ENCODE peak calls at places on chromosomes 7 and 10, in seven cellular contexts. L, H, O, M, V, X and P are unnamed samples.

GRCh38 chr7:49324707-49325106 is 400.4 kb downstream of the CDC14C start:
- DNase-seq in L (peak; percentile 14), V (no peak), H (no peak), O (no peak), M (no peak), X (peak; percentile 48), P (no peak)

GRCh38 chr10:67670401-67670800 is 25.6 kb downstream of the CTNNA3 start:
- DNase-seq in V (no peak), H (no peak), L (no peak), O (no peak), X (peak; percentile 50), M (no peak), P (no peak)

GRCh38 chr10:84818956-84819355 is 490.6 kb downstream of the CCSER2 start:
- DNase-seq in L (no peak), X (no peak), V (no peak), H (no peak), O (no peak), M (no peak), P (no peak)

GRCh38 chr7:31979690-31980330 is 90.4 kb downstream of the PDE1C start:
- DNase-seq in M (no peak), V (no peak), H (no peak), L (no peak), X (no peak), O (no peak), P (no peak)

GRCh38 chr7:99386584-99387238 is 12.2 kb downstream of the ARPC1B start:
- DNase-seq in M (peak; percentile 38), O (no peak), H (no peak), X (peak; percentile 48), L (no peak), V (peak; percentile 51), P (peak; percentile 59)

GRCh38 chr10:24041030-24041429 is 167.9 kb upstream of the KIAA1217 start:
- DNase-seq in X (no peak), L (no peak), M (no peak), V (no peak), H (no peak), O (no peak), P (no peak)

GRCh38 chr7:28358423-28358868 is 53.9 kb upstream of the CREB5 start:
- DNase-seq in V (peak; percentile 99), O (peak; percentile 59), H (no peak), M (no peak), L (no peak), X (peak; percentile 93), P (peak; percentile 96)

GRCh38 chr10:51642591-51642990 is 56.8 kb downstream of the CSTF2T start:
- DNase-seq in M (no peak), V (no peak), X (no peak), L (no peak), H (no peak), O (no peak), P (no peak)

GRCh38 chr7:29840701-29841100 is 34.4 kb downstream of the WIPF3 start:
- DNase-seq in O (no peak), L (no peak), H (no peak), X (no peak), V (no peak), M (no peak), P (no peak)

GRCh38 chr7:139737221-139738100 is 40.3 kb downstream of the HIPK2 start:
- DNase-seq in H (no peak), O (no peak), M (no peak), X (no peak), V (no peak), L (no peak), P (peak; percentile 61)

GRCh38 chr10:2556883-2557282 is 510.5 kb upstream of the PFKP start:
- DNase-seq in V (no peak), X (no peak), H (no peak), O (no peak), L (no peak), M (no peak), P (no peak)

GRCh38 chr10:77856566-77856965 is 70.0 kb downstream of the DLG5 start:
- DNase-seq in L (no peak), H (no peak), O (no peak), X (no peak), V (no peak), M (no peak), P (no peak)

GRCh38 chr10:77959384-77959783 is 32.8 kb upstream of the DLG5 start:
- DNase-seq in H (no peak), O (no peak), V (no peak), X (no peak), M (no peak), L (no peak), P (no peak)

GRCh38 chr7:1992554-1992953 is 240.2 kb downstream of the MAD1L1 start:
- DNase-seq in X (no peak), M (no peak), L (no peak), H (no peak), O (no peak), V (no peak), P (no peak)

GRCh38 chr10:61078542-61078941 is 134.6 kb upstream of the RHOBTB1 start:
- DNase-seq in H (no peak), O (no peak), L (no peak), V (peak; percentile 31), M (no peak), X (no peak), P (peak; percentile 30)

GRCh38 chr7:87223666-87224065 is 4.1 kb upstream of the TMEM243 start:
- DNase-seq in X (peak; percentile 32), M (no peak), H (no peak), O (no peak), L (no peak), V (no peak), P (peak; percentile 52)

GRCh38 chr7:112192236-112193154 is 13.7 kb downstream of the DOCK4 start:
- DNase-seq in M (no peak), H (no peak), L (no peak), X (peak; percentile 90), O (no peak), V (peak; percentile 64), P (peak; percentile 86)

GRCh38 chr7:73613954-73614735 is 10.2 kb downstream of the MLXIPL start:
- DNase-seq in X (peak; percentile 39), O (no peak), H (no peak), L (no peak), V (no peak), M (no peak), P (no peak)

GRCh38 chr10:110459600-110459999 is 38.1 kb upstream of the DUSP5 start:
- DNase-seq in X (no peak), M (no peak), H (no peak), L (no peak), V (no peak), O (no peak), P (no peak)

GRCh38 chr10:71262027-71262426 is 49.7 kb downstream of the UNC5B start:
- DNase-seq in O (no peak), L (no peak), V (no peak), H (no peak), X (no peak), M (no peak), P (no peak)

GRCh38 chr10:74823791-74824183 is 2.6 kb upstream of the KAT6B start:
- DNase-seq in H (no peak), X (peak; percentile 95), O (no peak), L (no peak), V (no peak), M (no peak), P (no peak)

GRCh38 chr7:30476401-30477145 is 2.0 kb downstream of the NOD1 start:
- DNase-seq in M (no peak), X (no peak), H (no peak), V (no peak), O (no peak), L (no peak), P (peak; percentile 16)

GRCh38 chr7:22488643-22489462 is 11.1 kb downstream of the STEAP1B start:
- DNase-seq in O (peak; percentile 54), X (peak; percentile 86), L (peak; percentile 82), V (peak; percentile 81), M (peak; percentile 83), H (peak; percentile 87), P (peak; percentile 78)

GRCh38 chr10:101485681-101486554 is 102.1 kb downstream of the POLL start:
- DNase-seq in V (peak; percentile 70), M (no peak), X (no peak), O (no peak), H (peak; percentile 9), L (peak; percentile 77), P (peak; percentile 18)

GRCh38 chr7:118389629-118390028 is 165.1 kb downstream of the ANKRD7 start:
- DNase-seq in L (no peak), V (no peak), H (no peak), X (no peak), O (no peak), M (no peak), P (no peak)
- TF ChIP-seq EZH2 in L (no peak), V (no peak), H (no peak), X (no peak), O (no peak), M (no peak), P (no peak)

GRCh38 chr7:71131753-71132520 is at the start of gene GALNT17:
- DNase-seq in H (peak; percentile 19), M (no peak), O (no peak), L (peak; percentile 63), X (no peak), V (no peak), P (no peak)
- H3K4me3 ChIP-seq in H (peak within 1 kb of the TSS; percentile 74), M (no peak within 1 kb of the TSS), O (no peak within 1 kb of the TSS), L (peak within 1 kb of the TSS; percentile 91), X (no peak within 1 kb of the TSS), V (no peak within 1 kb of the TSS), P (peak within 1 kb of the TSS; percentile 48)

GRCh38 chr10:128437786-128438350 is 311.6 kb upstream of the MKI67 start:
- DNase-seq in X (no peak), L (no peak), M (no peak), O (no peak), H (no peak), V (no peak), P (no peak)

GRCh38 chr10:128431997-128432396 is 305.8 kb upstream of the MKI67 start:
- DNase-seq in O (no peak), V (no peak), M (no peak), L (no peak), H (no peak), X (no peak), P (no peak)

GRCh38 chr10:128432423-128432822 is 306.2 kb upstream of the MKI67 start:
- DNase-seq in H (no peak), O (no peak), X (no peak), M (no peak), V (no peak), L (no peak), P (no peak)

GRCh38 chr10:128438417-128439063 is 312.3 kb upstream of the MKI67 start:
- DNase-seq in L (no peak), V (no peak), H (no peak), M (no peak), O (no peak), X (no peak), P (no peak)

GRCh38 chr10:128435811-128436210 is 309.6 kb upstream of the MKI67 start:
- DNase-seq in H (no peak), L (no peak), O (no peak), V (no peak), M (no peak), X (no peak), P (no peak)
- H4K20me1 ChIP-seq in H (no peaks in the 10 kb centered on the region), L (no peaks in the 10 kb centered on the region), O (no peaks in the 10 kb centered on the region), V (no peaks in the 10 kb centered on the region), M (no peaks in the 10 kb centered on the region), X (no peaks in the 10 kb centered on the region), P (no peaks in the 10 kb centered on the region)

DNA sequence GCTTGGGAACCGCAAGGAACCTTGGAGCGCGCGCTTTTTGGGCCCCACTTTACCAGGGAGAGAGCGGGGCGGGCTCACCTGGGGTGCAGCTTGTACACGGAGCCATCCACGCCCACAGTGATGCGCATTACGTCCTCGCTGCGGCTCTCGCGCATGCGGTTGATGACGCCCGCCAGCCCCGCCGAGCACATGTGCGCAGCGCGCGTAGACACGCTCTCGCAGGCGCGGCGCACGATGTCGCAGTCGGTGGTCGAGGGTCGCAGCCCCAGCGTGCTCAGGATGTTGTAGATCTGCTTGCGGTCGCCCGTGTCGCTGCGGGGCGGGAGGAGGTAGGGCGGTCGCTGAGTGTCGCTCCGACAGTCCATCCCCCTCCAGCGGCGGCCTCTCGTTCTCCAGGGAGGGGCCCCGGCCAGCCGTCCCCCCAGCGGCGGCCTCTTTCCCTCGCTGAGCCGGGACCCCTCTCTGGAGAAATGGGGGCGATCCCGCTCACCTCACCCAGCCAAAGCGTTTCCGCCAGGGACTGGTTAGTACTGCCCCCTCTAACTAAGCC is 4.4 kb upstream of the MYL7 start:
- DNase-seq in L (peak; percentile 61), H (no peak), X (no peak), V (no peak), O (no peak), M (no peak), P (no peak)
- TF ChIP-seq EZH2 in L (peak; percentile 77), H (peak; percentile 48), X (no peak), V (peak; percentile 62), O (no peak), M (no peak), P (no peak)